ENCODE peak calls at places on chromosomes 1 and 21, in nine cellular contexts. One of them, this sample, is unnamed.

GRCh38 chr1:37795340-37796110 is 1.9 kb downstream of the MANEAL start:
- DNase-seq in GM20000: peak
- DNase-seq in GM13977: peak
- DNase-seq in LNCaP clone FGC: peak
- DNase-seq in omental fat pad: no peak
- DNase-seq in kidney: peak
- DNase-seq in right atrium auricular region: no peak
- DNase-seq in upper lobe of right lung: peak
- DNase-seq in PC-9: no peak
- DNase-seq in this sample: peak

GRCh38 chr21:35783686-35784085 is 276.6 kb downstream of the SETD4 start:
- DNase-seq in right atrium auricular region: no peak
- DNase-seq in omental fat pad: no peak
- DNase-seq in PC-9: no peak
- DNase-seq in upper lobe of right lung: no peak
- DNase-seq in GM13977: no peak
- DNase-seq in LNCaP clone FGC: no peak
- DNase-seq in GM20000: no peak
- DNase-seq in kidney: no peak
- DNase-seq in this sample: no peak

GRCh38 chr1:38477811-38478210 is 381.8 kb downstream of the RRAGC start:
- DNase-seq in PC-9: no peak
- DNase-seq in right atrium auricular region: no peak
- DNase-seq in omental fat pad: no peak
- DNase-seq in GM20000: no peak
- DNase-seq in LNCaP clone FGC: no peak
- DNase-seq in kidney: no peak
- DNase-seq in upper lobe of right lung: no peak
- DNase-seq in GM13977: no peak
- DNase-seq in this sample: no peak

GRCh38 chr1:80994934-80995333 is 805.8 kb upstream of the ADGRL2 start:
- DNase-seq in omental fat pad: no peak
- DNase-seq in GM13977: no peak
- DNase-seq in right atrium auricular region: no peak
- DNase-seq in kidney: no peak
- DNase-seq in LNCaP clone FGC: no peak
- DNase-seq in upper lobe of right lung: no peak
- DNase-seq in GM20000: no peak
- DNase-seq in PC-9: no peak
- DNase-seq in this sample: no peak

GRCh38 chr1:94709891-94710581 is 110.1 kb upstream of the SLC44A3 start:
- DNase-seq in LNCaP clone FGC: no peak
- DNase-seq in GM13977: no peak
- DNase-seq in PC-9: no peak
- DNase-seq in right atrium auricular region: no peak
- DNase-seq in omental fat pad: no peak
- DNase-seq in upper lobe of right lung: no peak
- DNase-seq in GM20000: no peak
- DNase-seq in kidney: no peak
- DNase-seq in this sample: no peak

GRCh38 chr1:196535727-196536126 is 72.5 kb downstream of the KCNT2 start:
- DNase-seq in omental fat pad: no peak
- DNase-seq in right atrium auricular region: no peak
- DNase-seq in PC-9: no peak
- DNase-seq in GM13977: no peak
- DNase-seq in upper lobe of right lung: no peak
- DNase-seq in kidney: no peak
- DNase-seq in LNCaP clone FGC: peak
- DNase-seq in GM20000: no peak
- DNase-seq in this sample: no peak

GRCh38 chr1:61079898-61080336 is 2.4 kb upstream of the NFIA start:
- DNase-seq in kidney: peak
- DNase-seq in GM20000: no peak
- DNase-seq in PC-9: peak
- DNase-seq in omental fat pad: peak
- DNase-seq in right atrium auricular region: peak
- DNase-seq in LNCaP clone FGC: no peak
- DNase-seq in upper lobe of right lung: peak
- DNase-seq in GM13977: no peak
- DNase-seq in this sample: no peak

GRCh38 chr21:42216726-42217572 is 2.0 kb upstream of the ABCG1 start:
- DNase-seq in LNCaP clone FGC: no peak
- DNase-seq in upper lobe of right lung: no peak
- DNase-seq in omental fat pad: no peak
- DNase-seq in GM13977: no peak
- DNase-seq in GM20000: no peak
- DNase-seq in right atrium auricular region: no peak
- DNase-seq in PC-9: no peak
- DNase-seq in kidney: peak
- DNase-seq in this sample: no peak

GRCh38 chr1:37461698-37462436 is 12.5 kb upstream of the ZC3H12A start:
- DNase-seq in omental fat pad: no peak
- DNase-seq in GM20000: no peak
- DNase-seq in PC-9: no peak
- DNase-seq in LNCaP clone FGC: peak
- DNase-seq in upper lobe of right lung: no peak
- DNase-seq in right atrium auricular region: no peak
- DNase-seq in kidney: no peak
- DNase-seq in GM13977: no peak
- DNase-seq in this sample: no peak

GRCh38 chr1:167926486-167926997 is 9.9 kb upstream of the DCAF6 start:
- DNase-seq in right atrium auricular region: no peak
- DNase-seq in kidney: no peak
- DNase-seq in omental fat pad: no peak
- DNase-seq in GM20000: no peak
- DNase-seq in PC-9: no peak
- DNase-seq in upper lobe of right lung: no peak
- DNase-seq in LNCaP clone FGC: peak
- DNase-seq in GM13977: no peak
- DNase-seq in this sample: no peak

GRCh38 chr1:21916447-21917240 is 20.5 kb downstream of the HSPG2 start:
- DNase-seq in GM20000: no peak
- DNase-seq in upper lobe of right lung: no peak
- DNase-seq in right atrium auricular region: no peak
- DNase-seq in omental fat pad: no peak
- DNase-seq in PC-9: no peak
- DNase-seq in kidney: no peak
- DNase-seq in LNCaP clone FGC: no peak
- DNase-seq in GM13977: no peak
- DNase-seq in this sample: no peak

GRCh38 chr1:42239041-42239440 is 74.5 kb upstream of the GUCA2A start:
- DNase-seq in upper lobe of right lung: no peak
- DNase-seq in right atrium auricular region: no peak
- DNase-seq in LNCaP clone FGC: no peak
- DNase-seq in kidney: no peak
- DNase-seq in omental fat pad: no peak
- DNase-seq in GM13977: no peak
- DNase-seq in PC-9: no peak
- DNase-seq in GM20000: no peak
- DNase-seq in this sample: no peak

GRCh38 chr1:59186656-59187055 is 110.2 kb upstream of the FGGY start:
- DNase-seq in upper lobe of right lung: no peak
- DNase-seq in right atrium auricular region: peak
- DNase-seq in kidney: no peak
- DNase-seq in omental fat pad: no peak
- DNase-seq in PC-9: no peak
- DNase-seq in GM13977: no peak
- DNase-seq in LNCaP clone FGC: no peak
- DNase-seq in GM20000: no peak
- DNase-seq in this sample: no peak

GRCh38 chr21:42047821-42048613 is 23.1 kb upstream of the UMODL1 start:
- DNase-seq in GM13977: peak
- DNase-seq in omental fat pad: no peak
- DNase-seq in right atrium auricular region: no peak
- DNase-seq in kidney: peak
- DNase-seq in PC-9: no peak
- DNase-seq in upper lobe of right lung: no peak
- DNase-seq in GM20000: no peak
- DNase-seq in LNCaP clone FGC: no peak
- DNase-seq in this sample: no peak

GRCh38 chr1:56890229-56890628 is 35.6 kb downstream of the C8A start:
- DNase-seq in kidney: no peak
- DNase-seq in GM13977: no peak
- DNase-seq in upper lobe of right lung: no peak
- DNase-seq in GM20000: no peak
- DNase-seq in PC-9: no peak
- DNase-seq in LNCaP clone FGC: no peak
- DNase-seq in omental fat pad: no peak
- DNase-seq in right atrium auricular region: no peak
- DNase-seq in this sample: no peak

GRCh38 chr21:43361127-43361492 is 65.8 kb downstream of the SIK1 start:
- DNase-seq in PC-9: no peak
- DNase-seq in omental fat pad: no peak
- DNase-seq in GM13977: no peak
- DNase-seq in upper lobe of right lung: no peak
- DNase-seq in GM20000: no peak
- DNase-seq in kidney: no peak
- DNase-seq in LNCaP clone FGC: no peak
- DNase-seq in right atrium auricular region: no peak
- DNase-seq in this sample: no peak

GRCh38 chr1:27001570-27002360 is 8.3 kb downstream of the TRNP1 start:
- DNase-seq in GM13977: no peak
- DNase-seq in LNCaP clone FGC: no peak
- DNase-seq in right atrium auricular region: peak
- DNase-seq in upper lobe of right lung: peak
- DNase-seq in GM20000: no peak
- DNase-seq in PC-9: no peak
- DNase-seq in kidney: no peak
- DNase-seq in omental fat pad: no peak
- DNase-seq in this sample: no peak

GRCh38 chr1:234409328-234409727 is 36.1 kb downstream of the COA6 start:
- DNase-seq in GM13977: no peak
- DNase-seq in GM20000: no peak
- DNase-seq in upper lobe of right lung: no peak
- DNase-seq in LNCaP clone FGC: peak
- DNase-seq in right atrium auricular region: no peak
- DNase-seq in omental fat pad: no peak
- DNase-seq in PC-9: no peak
- DNase-seq in kidney: no peak
- DNase-seq in this sample: no peak

GRCh38 chr1:111366256-111366655 is 61.3 kb downstream of the OVGP1 start:
- DNase-seq in LNCaP clone FGC: no peak
- DNase-seq in PC-9: no peak
- DNase-seq in right atrium auricular region: no peak
- DNase-seq in GM20000: no peak
- DNase-seq in GM13977: no peak
- DNase-seq in upper lobe of right lung: no peak
- DNase-seq in kidney: no peak
- DNase-seq in omental fat pad: no peak
- DNase-seq in this sample: no peak

GRCh38 chr1:233843523-233844204 is 60.8 kb upstream of the SLC35F3 start:
- DNase-seq in GM20000: no peak
- DNase-seq in right atrium auricular region: no peak
- DNase-seq in PC-9: no peak
- DNase-seq in upper lobe of right lung: no peak
- DNase-seq in LNCaP clone FGC: peak
- DNase-seq in GM13977: no peak
- DNase-seq in kidney: no peak
- DNase-seq in omental fat pad: no peak
- DNase-seq in this sample: no peak

GRCh38 chr1:21811875-21812305 is at the start of gene LDLRAD2:
- DNase-seq in GM20000: peak
- DNase-seq in GM13977: peak
- DNase-seq in kidney: no peak
- DNase-seq in LNCaP clone FGC: no peak
- DNase-seq in upper lobe of right lung: no peak
- DNase-seq in omental fat pad: no peak
- DNase-seq in PC-9: peak
- DNase-seq in right atrium auricular region: no peak
- DNase-seq in this sample: peak

GRCh38 chr1:14945132-14946010 is 208.2 kb upstream of the TMEM51 start:
- DNase-seq in upper lobe of right lung: peak
- DNase-seq in LNCaP clone FGC: no peak
- DNase-seq in GM13977: no peak
- DNase-seq in kidney: peak
- DNase-seq in PC-9: peak
- DNase-seq in omental fat pad: no peak
- DNase-seq in right atrium auricular region: no peak
- DNase-seq in GM20000: no peak
- DNase-seq in this sample: no peak

GRCh38 chr1:29655945-29656866 is 419.9 kb downstream of the PTPRU start:
- DNase-seq in upper lobe of right lung: peak
- DNase-seq in GM13977: no peak
- DNase-seq in kidney: no peak
- DNase-seq in LNCaP clone FGC: no peak
- DNase-seq in PC-9: no peak
- DNase-seq in GM20000: no peak
- DNase-seq in omental fat pad: no peak
- DNase-seq in right atrium auricular region: peak
- DNase-seq in this sample: no peak
- TF ChIP-seq CTCF in upper lobe of right lung: peak
- TF ChIP-seq CTCF in GM13977: peak
- TF ChIP-seq CTCF in kidney: peak
- TF ChIP-seq CTCF in LNCaP clone FGC: no peak
- TF ChIP-seq CTCF in PC-9: peak
- TF ChIP-seq CTCF in GM20000: peak
- TF ChIP-seq CTCF in omental fat pad: no peak
- TF ChIP-seq CTCF in right atrium auricular region: no peak
- TF ChIP-seq CTCF in this sample: no peak

DNA sequence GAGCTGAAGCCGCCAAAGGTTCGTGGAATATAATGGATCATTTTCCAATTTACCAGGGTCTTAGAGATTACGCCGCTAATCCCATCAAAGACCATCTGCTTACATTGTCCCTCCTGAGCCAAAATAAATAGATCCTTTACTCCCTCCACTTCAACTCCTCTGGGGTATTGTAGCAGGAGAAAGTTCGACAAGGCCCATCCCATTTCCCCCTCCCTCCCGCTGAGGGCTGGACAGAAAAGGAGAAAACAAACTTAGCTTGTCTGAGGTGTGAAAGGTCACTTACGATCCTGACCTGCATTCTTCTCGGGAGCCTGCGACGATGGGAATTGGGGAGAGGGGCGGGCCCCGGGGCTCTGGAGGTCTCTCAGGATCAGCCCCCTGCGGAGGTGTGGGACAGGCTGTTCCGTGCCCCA is 60.8 kb downstream of the MEF2D start:
- DNase-seq in kidney: no peak
- DNase-seq in LNCaP clone FGC: no peak
- DNase-seq in GM13977: no peak
- DNase-seq in GM20000: no peak
- DNase-seq in omental fat pad: no peak
- DNase-seq in upper lobe of right lung: no peak
- DNase-seq in PC-9: no peak
- DNase-seq in right atrium auricular region: no peak
- DNase-seq in this sample: no peak
- TF ChIP-seq CTCF in kidney: no peak
- TF ChIP-seq CTCF in LNCaP clone FGC: no peak
- TF ChIP-seq CTCF in GM13977: no peak
- TF ChIP-seq CTCF in GM20000: no peak
- TF ChIP-seq CTCF in omental fat pad: no peak
- TF ChIP-seq CTCF in upper lobe of right lung: no peak
- TF ChIP-seq CTCF in PC-9: no peak
- TF ChIP-seq CTCF in right atrium auricular region: no peak
- TF ChIP-seq CTCF in this sample: no peak

GRCh38 chr1:245791410-245792312 is 636.9 kb downstream of the KIF26B start:
- DNase-seq in LNCaP clone FGC: no peak
- DNase-seq in GM20000: no peak
- DNase-seq in right atrium auricular region: no peak
- DNase-seq in GM13977: no peak
- DNase-seq in omental fat pad: no peak
- DNase-seq in PC-9: no peak
- DNase-seq in upper lobe of right lung: no peak
- DNase-seq in kidney: no peak
- DNase-seq in this sample: no peak
- TF ChIP-seq CTCF in LNCaP clone FGC: no peak
- TF ChIP-seq CTCF in GM20000: no peak
- TF ChIP-seq CTCF in right atrium auricular region: no peak
- TF ChIP-seq CTCF in GM13977: no peak
- TF ChIP-seq CTCF in omental fat pad: no peak
- TF ChIP-seq CTCF in PC-9: no peak
- TF ChIP-seq CTCF in upper lobe of right lung: no peak
- TF ChIP-seq CTCF in kidney: no peak
- TF ChIP-seq CTCF in this sample: no peak

GRCh38 chr1:32448773-32449456 is 16.0 kb upstream of the ZBTB8B start:
- DNase-seq in GM13977: no peak
- DNase-seq in right atrium auricular region: no peak
- DNase-seq in upper lobe of right lung: no peak
- DNase-seq in GM20000: peak
- DNase-seq in PC-9: no peak
- DNase-seq in omental fat pad: no peak
- DNase-seq in LNCaP clone FGC: no peak
- DNase-seq in kidney: no peak
- DNase-seq in this sample: no peak
- TF ChIP-seq CTCF in GM13977: peak
- TF ChIP-seq CTCF in right atrium auricular region: no peak
- TF ChIP-seq CTCF in upper lobe of right lung: peak
- TF ChIP-seq CTCF in GM20000: no peak
- TF ChIP-seq CTCF in PC-9: peak
- TF ChIP-seq CTCF in omental fat pad: no peak
- TF ChIP-seq CTCF in LNCaP clone FGC: no peak
- TF ChIP-seq CTCF in kidney: no peak
- TF ChIP-seq CTCF in this sample: peak